ENCODE peak calls at places on chromosomes 16 and 17, in six cellular contexts. D is BE2C, A is epithelial cell of esophagus, N is neural progenitor cell, U is esophagus squamous epithelium, R is choroid plexus epithelial cell. F is an unnamed sample.

GRCh38 chr17:78013683-78014467 is 55.4 kb downstream of the TNRC6C start:
- DNase-seq in D (peak), A (peak), N (peak), U (no peak), R (peak), F (peak)

GRCh38 chr17:77819497-77819896 is 139.0 kb upstream of the TNRC6C start:
- DNase-seq in D (no peak), A (no peak), N (no peak), U (no peak), R (no peak), F (no peak)

GRCh38 chr16:30786936-30787612 is at the start of gene ZNF629:
- DNase-seq in D (peak), A (peak), N (peak), U (no peak), R (peak), F (peak)

GRCh38 chr17:3659541-3660111 is 8.8 kb downstream of the TAX1BP3 start:
- DNase-seq in D (no peak), A (peak), N (no peak), U (no peak), R (peak), F (peak)

GRCh38 chr16:67397451-67397801 is 4.1 kb upstream of the TPPP3 start:
- DNase-seq in D (no peak), A (no peak), N (no peak), U (no peak), R (no peak), F (peak)

GRCh38 chr17:62090021-62090824 is 25.1 kb upstream of the MED13 start:
- DNase-seq in D (no peak), A (no peak), N (no peak), U (no peak), R (no peak), F (no peak)

GRCh38 chr16:53991181-53992056 is 287.5 kb downstream of the FTO start:
- DNase-seq in D (no peak), A (peak), N (peak), U (no peak), R (peak), F (peak)

GRCh38 chr16:12157510-12158093 is 181.1 kb downstream of the SNX29 start:
- DNase-seq in D (no peak), A (no peak), N (no peak), U (no peak), R (peak), F (peak)

GRCh38 chr17:33504571-33504970 is 211.5 kb upstream of the ASIC2 start:
- DNase-seq in D (no peak), A (no peak), N (no peak), U (no peak), R (no peak), F (no peak)

GRCh38 chr17:69538795-69539194 is 124.3 kb downstream of the MAP2K6 start:
- DNase-seq in D (no peak), A (no peak), N (no peak), U (no peak), R (no peak), F (no peak)

GRCh38 chr16:12522334-12522733 is 281.4 kb downstream of the CPPED1 start:
- DNase-seq in D (no peak), A (no peak), N (no peak), U (no peak), R (no peak), F (no peak)

GRCh38 chr16:89829630-89830437 is 1.6 kb downstream of the SPIRE2 start:
- DNase-seq in D (no peak), A (no peak), N (no peak), U (no peak), R (no peak), F (no peak)

GRCh38 chr17:39527220-39527813 is 66.0 kb downstream of the CDK12 start:
- DNase-seq in D (no peak), A (peak), N (peak), U (no peak), R (peak), F (peak)

GRCh38 chr16:85612191-85612800 is 826 bp upstream of the GSE1 start:
- DNase-seq in D (peak), A (peak), N (peak), U (no peak), R (peak), F (peak)

GRCh38 chr16:88303890-88304819 is 78.6 kb upstream of the ZNF469 start:
- DNase-seq in D (no peak), A (peak), N (no peak), U (no peak), R (peak), F (peak)

GRCh38 chr16:86452451-86452850 is 57.9 kb upstream of the FOXF1 start:
- DNase-seq in D (no peak), A (no peak), N (no peak), U (no peak), R (no peak), F (no peak)

GRCh38 chr16:83397601-83398000 is 410.2 kb upstream of the HSBP1 start:
- DNase-seq in D (no peak), A (no peak), N (no peak), U (no peak), R (no peak), F (no peak)

GRCh38 chr16:83402160-83402794 is 405.5 kb upstream of the HSBP1 start:
- DNase-seq in D (no peak), A (peak), N (no peak), U (no peak), R (no peak), F (no peak)

GRCh38 chr16:83402969-83403368 is 404.8 kb upstream of the HSBP1 start:
- DNase-seq in D (no peak), A (peak), N (no peak), U (no peak), R (peak), F (peak)

GRCh38 chr16:83403751-83404150 is 404.0 kb upstream of the HSBP1 start:
- DNase-seq in D (no peak), A (peak), N (no peak), U (no peak), R (peak), F (peak)

DNA sequence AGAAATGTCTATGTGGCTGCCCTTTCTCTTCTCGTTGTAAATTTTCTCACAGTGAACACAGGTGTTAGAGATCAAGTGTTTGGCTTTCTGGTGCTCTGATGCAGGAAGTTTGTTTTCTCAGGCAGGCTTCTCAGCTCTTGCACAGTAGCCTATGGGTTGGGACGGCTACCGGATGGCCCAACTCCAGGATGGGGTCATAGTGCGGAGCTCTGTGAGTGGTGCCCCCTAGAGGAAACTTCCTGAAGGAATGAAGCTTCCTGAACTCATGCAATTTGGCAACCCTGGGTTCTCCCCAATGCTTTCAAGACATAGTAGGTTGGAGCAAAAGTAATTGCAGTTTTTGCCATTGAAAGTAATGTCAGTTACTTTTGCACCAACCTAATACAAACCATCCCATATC is 407.5 kb upstream of the HSBP1 start:
- DNase-seq in D (no peak), A (peak), N (peak), U (no peak), R (peak), F (no peak)
- TF ChIP-seq CTCF in D (no peak), A (peak), N (peak), U (no peak), R (peak), F (no peak)

DNA sequence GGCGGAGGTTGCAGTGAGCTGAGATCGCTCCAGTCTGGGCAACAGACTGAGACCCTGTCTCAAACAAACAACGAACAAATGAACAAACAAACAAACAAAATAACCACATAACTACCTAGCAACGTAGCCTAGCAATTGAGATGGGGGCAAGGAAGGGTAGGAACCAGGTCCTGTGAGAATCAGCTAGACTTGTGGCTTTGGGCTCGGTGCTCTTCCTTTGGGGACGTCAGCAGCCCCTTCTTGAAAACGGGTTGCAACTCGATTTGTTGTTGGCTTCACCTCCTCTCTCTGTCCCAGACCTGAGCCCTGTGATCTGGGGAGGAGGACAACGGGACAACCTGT is 72.2 kb downstream of the ABCC1 start:
- DNase-seq in D (no peak), A (no peak), N (no peak), U (no peak), R (no peak), F (no peak)
- H3K4me3 ChIP-seq in D (no peak), A (no peak), N (no peak), U (no peak), R (no peak), F (no peak)

DNA sequence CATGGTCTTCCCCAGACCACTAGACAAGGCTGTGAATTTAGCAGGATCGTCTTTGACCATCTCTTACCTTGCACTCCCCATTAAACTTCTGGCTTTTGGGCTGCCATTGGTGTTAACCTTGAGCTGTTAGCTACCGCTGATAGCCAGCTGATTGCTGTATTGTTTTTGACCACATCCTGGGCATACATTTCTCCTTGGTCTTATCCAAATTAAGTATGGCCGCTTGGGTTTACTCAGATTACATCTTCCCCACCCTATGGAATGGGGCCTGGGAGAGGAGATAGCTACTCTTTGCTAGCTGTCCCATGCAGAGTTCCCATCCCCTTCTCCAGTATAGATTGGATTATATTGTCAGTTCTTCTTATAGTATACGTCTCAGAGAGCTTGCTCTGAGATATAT is 270.4 kb upstream of the ELAC2 start:
- DNase-seq in D (no peak), A (no peak), N (no peak), U (no peak), R (no peak), F (no peak)
- TF ChIP-seq CTCF in D (no peak), A (no peak), N (no peak), U (no peak), R (no peak), F (no peak)

DNA sequence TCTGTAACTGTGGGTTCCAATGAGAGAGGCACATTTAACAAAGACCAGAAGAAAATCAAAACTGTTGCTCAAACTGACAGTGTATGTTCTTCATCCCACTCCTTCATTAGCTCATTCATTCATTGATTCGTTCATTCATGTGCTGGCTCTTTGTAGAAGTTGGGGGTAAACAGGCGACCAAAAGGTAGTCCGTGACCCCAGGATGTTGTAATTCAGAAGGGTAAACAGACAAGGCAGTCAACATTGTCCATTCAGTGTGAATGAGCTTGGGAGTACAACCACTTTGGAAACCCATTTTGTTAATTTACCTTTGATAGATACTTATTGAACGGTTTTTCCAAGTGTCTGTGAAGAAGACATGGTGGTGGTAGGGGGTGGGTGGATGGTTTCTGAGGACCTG is 26.1 kb downstream of the CDH13 start:
- DNase-seq in D (no peak), A (no peak), N (no peak), U (no peak), R (no peak), F (no peak)
- H3K4me3 ChIP-seq in D (no peak), A (no peak), N (no peak), U (no peak), R (no peak), F (no peak)

DNA sequence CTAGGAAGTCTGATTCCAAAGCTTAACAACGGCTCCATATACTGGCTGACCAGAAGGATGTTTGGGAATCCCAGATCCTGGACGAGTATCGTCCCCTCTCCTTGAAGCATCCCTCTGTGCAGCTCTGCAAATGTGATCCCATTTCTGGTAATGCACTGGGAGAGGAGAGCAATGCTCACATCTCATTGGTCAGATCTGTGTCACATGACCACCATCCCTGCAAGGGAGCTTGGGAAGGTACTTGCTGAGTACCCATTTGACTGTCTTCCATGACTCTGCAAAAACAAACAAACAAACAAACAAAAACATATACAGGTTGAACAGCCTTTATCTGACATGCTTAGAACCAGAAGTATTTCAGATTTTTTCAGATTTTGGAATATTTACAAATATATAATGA is 41.9 kb upstream of the KDM8 start:
- DNase-seq in D (no peak), A (no peak), N (no peak), U (no peak), R (no peak), F (no peak)
- TF ChIP-seq CTCF in D (no peak), A (no peak), N (no peak), U (no peak), R (no peak), F (no peak)

GRCh38 chr16:57629516-57630401 is 1.3 kb downstream of the ADGRG1 start:
- DNase-seq in D (no peak), A (no peak), N (no peak), U (no peak), R (no peak), F (no peak)

GRCh38 chr16:57628782-57629181 is 352 bp downstream of the ADGRG1 start:
- DNase-seq in D (no peak), A (no peak), N (no peak), U (no peak), R (no peak), F (no peak)

GRCh38 chr16:57630931-57631845 is 2.8 kb downstream of the ADGRG1 start:
- DNase-seq in D (no peak), A (no peak), N (no peak), U (no peak), R (no peak), F (no peak)

GRCh38 chr16:57632568-57632967 is 4.1 kb downstream of the ADGRG1 start:
- DNase-seq in D (no peak), A (no peak), N (no peak), U (no peak), R (no peak), F (no peak)

DNA sequence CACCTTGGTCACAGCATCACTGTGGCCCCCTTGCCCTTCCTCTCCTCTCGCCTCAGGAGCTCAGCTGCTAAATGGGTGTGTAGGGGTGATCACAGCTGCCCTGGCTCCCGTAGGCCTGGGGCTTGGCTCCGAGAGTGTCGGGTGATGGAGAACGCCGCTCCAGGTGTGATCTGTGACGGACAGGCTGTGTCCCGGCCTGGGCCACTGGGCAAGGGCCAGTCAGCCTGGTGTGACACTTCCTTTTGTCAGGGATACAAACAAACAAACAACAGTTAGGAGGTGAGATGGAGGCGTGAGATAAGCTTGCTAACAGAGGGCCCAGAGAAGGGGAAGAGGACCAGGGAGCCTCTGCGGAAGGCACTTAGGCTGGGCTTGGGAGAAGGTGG is 2.0 kb downstream of the ADGRG1 start:
- DNase-seq in D (no peak), A (no peak), N (no peak), U (no peak), R (no peak), F (no peak)
- H3K4me3 ChIP-seq in D (no peak), A (no peak), N (no peak), U (no peak), R (no peak), F (no peak)

GRCh38 chr16:49978569-49979326 is 46.3 kb upstream of the CNEP1R1 start:
- DNase-seq in D (no peak), A (no peak), N (no peak), U (no peak), R (no peak), F (no peak)
- TF ChIP-seq CTCF in D (no peak), A (no peak), N (no peak), U (no peak), R (no peak), F (no peak)